ENCODE peak calls at places on chromosomes 3 and 15, in eight cellular contexts. One of them, this sample, is unnamed.

GRCh38 chr3:64956619-64957018 is 268.8 kb upstream of the ADAMTS9 start:
- DNase-seq in body of pancreas: no peak
- DNase-seq in tibial artery: no peak
- DNase-seq in thoracic aorta: no peak
- DNase-seq in aorta: no peak
- DNase-seq in psoas muscle: no peak
- DNase-seq in GM23338: no peak
- DNase-seq in heart left ventricle: no peak
- DNase-seq in this sample: no peak

GRCh38 chr3:38006031-38006430 is 15.4 kb downstream of the VILL start:
- DNase-seq in body of pancreas: no peak
- DNase-seq in GM23338: no peak
- DNase-seq in heart left ventricle: no peak
- DNase-seq in aorta: no peak
- DNase-seq in psoas muscle: no peak
- DNase-seq in tibial artery: no peak
- DNase-seq in thoracic aorta: no peak
- DNase-seq in this sample: no peak

GRCh38 chr3:101117981-101118380 is 124.8 kb upstream of the ABI3BP start:
- DNase-seq in GM23338: no peak
- DNase-seq in body of pancreas: no peak
- DNase-seq in aorta: no peak
- DNase-seq in thoracic aorta: no peak
- DNase-seq in tibial artery: no peak
- DNase-seq in psoas muscle: no peak
- DNase-seq in heart left ventricle: no peak
- DNase-seq in this sample: no peak

GRCh38 chr15:93424131-93424530 is 335.1 kb upstream of the RGMA start:
- DNase-seq in aorta: no peak
- DNase-seq in psoas muscle: no peak
- DNase-seq in tibial artery: no peak
- DNase-seq in heart left ventricle: no peak
- DNase-seq in GM23338: no peak
- DNase-seq in body of pancreas: no peak
- DNase-seq in thoracic aorta: no peak
- DNase-seq in this sample: no peak

GRCh38 chr3:46427929-46428833 is 21.1 kb downstream of the CCRL2 start:
- DNase-seq in thoracic aorta: no peak
- DNase-seq in GM23338: no peak
- DNase-seq in heart left ventricle: no peak
- DNase-seq in tibial artery: no peak
- DNase-seq in aorta: no peak
- DNase-seq in psoas muscle: no peak
- DNase-seq in body of pancreas: no peak
- DNase-seq in this sample: no peak

GRCh38 chr3:97957617-97958311 is 14.5 kb downstream of the RIOX2 start:
- DNase-seq in tibial artery: no peak
- DNase-seq in body of pancreas: no peak
- DNase-seq in GM23338: no peak
- DNase-seq in thoracic aorta: no peak
- DNase-seq in heart left ventricle: peak; percentile 14
- DNase-seq in aorta: no peak
- DNase-seq in psoas muscle: peak; percentile 21
- DNase-seq in this sample: no peak

GRCh38 chr3:78481050-78481449 is 1286.7 kb downstream of the ROBO1 start:
- DNase-seq in thoracic aorta: no peak
- DNase-seq in tibial artery: no peak
- DNase-seq in aorta: no peak
- DNase-seq in psoas muscle: no peak
- DNase-seq in body of pancreas: no peak
- DNase-seq in GM23338: no peak
- DNase-seq in heart left ventricle: no peak
- DNase-seq in this sample: no peak

GRCh38 chr3:49238274-49239127 is 38.5 kb downstream of the C3orf62 start:
- DNase-seq in heart left ventricle: peak; percentile 29
- DNase-seq in aorta: no peak
- DNase-seq in GM23338: no peak
- DNase-seq in tibial artery: peak; percentile 65
- DNase-seq in thoracic aorta: no peak
- DNase-seq in body of pancreas: peak; percentile 54
- DNase-seq in psoas muscle: no peak
- DNase-seq in this sample: no peak

GRCh38 chr3:37198996-37199395 is 24.6 kb upstream of the LRRFIP2 start:
- DNase-seq in tibial artery: no peak
- DNase-seq in thoracic aorta: no peak
- DNase-seq in body of pancreas: no peak
- DNase-seq in heart left ventricle: no peak
- DNase-seq in aorta: no peak
- DNase-seq in psoas muscle: no peak
- DNase-seq in GM23338: no peak
- DNase-seq in this sample: no peak

GRCh38 chr15:31236184-31237041 is 90.2 kb upstream of the KLF13 start:
- DNase-seq in aorta: peak; percentile 78
- DNase-seq in thoracic aorta: peak; percentile 74
- DNase-seq in tibial artery: peak; percentile 90
- DNase-seq in heart left ventricle: peak; percentile 89
- DNase-seq in psoas muscle: peak; percentile 53
- DNase-seq in GM23338: no peak
- DNase-seq in body of pancreas: peak; percentile 82
- DNase-seq in this sample: no peak

GRCh38 chr3:50648297-50648696 is 26.4 kb upstream of the DOCK3 start:
- DNase-seq in aorta: no peak
- DNase-seq in tibial artery: no peak
- DNase-seq in psoas muscle: no peak
- DNase-seq in thoracic aorta: no peak
- DNase-seq in heart left ventricle: no peak
- DNase-seq in body of pancreas: no peak
- DNase-seq in GM23338: peak; percentile 76
- DNase-seq in this sample: no peak

GRCh38 chr3:11717768-11718581 is 74.3 kb upstream of the VGLL4 start:
- DNase-seq in thoracic aorta: no peak
- DNase-seq in GM23338: no peak
- DNase-seq in aorta: no peak
- DNase-seq in body of pancreas: no peak
- DNase-seq in heart left ventricle: peak; percentile 54
- DNase-seq in psoas muscle: no peak
- DNase-seq in tibial artery: no peak
- DNase-seq in this sample: no peak

GRCh38 chr3:57043518-57043917 is 16.9 kb upstream of the SPATA12 start:
- DNase-seq in psoas muscle: no peak
- DNase-seq in body of pancreas: no peak
- DNase-seq in aorta: no peak
- DNase-seq in thoracic aorta: no peak
- DNase-seq in heart left ventricle: no peak
- DNase-seq in GM23338: no peak
- DNase-seq in tibial artery: no peak
- DNase-seq in this sample: no peak
- H3K4me1 ChIP-seq in psoas muscle: no peaks in the 10 kb centered on the region
- H3K4me1 ChIP-seq in body of pancreas: peaks cover 5% of the 10 kb centered on the region
- H3K4me1 ChIP-seq in aorta: no peaks in the 10 kb centered on the region
- H3K4me1 ChIP-seq in thoracic aorta: no peaks in the 10 kb centered on the region
- H3K4me1 ChIP-seq in heart left ventricle: peaks cover 9% of the 10 kb centered on the region
- H3K4me1 ChIP-seq in GM23338: no peaks in the 10 kb centered on the region
- H3K4me1 ChIP-seq in tibial artery: no peaks in the 10 kb centered on the region
- H3K4me1 ChIP-seq in this sample: no peaks in the 10 kb centered on the region

DNA sequence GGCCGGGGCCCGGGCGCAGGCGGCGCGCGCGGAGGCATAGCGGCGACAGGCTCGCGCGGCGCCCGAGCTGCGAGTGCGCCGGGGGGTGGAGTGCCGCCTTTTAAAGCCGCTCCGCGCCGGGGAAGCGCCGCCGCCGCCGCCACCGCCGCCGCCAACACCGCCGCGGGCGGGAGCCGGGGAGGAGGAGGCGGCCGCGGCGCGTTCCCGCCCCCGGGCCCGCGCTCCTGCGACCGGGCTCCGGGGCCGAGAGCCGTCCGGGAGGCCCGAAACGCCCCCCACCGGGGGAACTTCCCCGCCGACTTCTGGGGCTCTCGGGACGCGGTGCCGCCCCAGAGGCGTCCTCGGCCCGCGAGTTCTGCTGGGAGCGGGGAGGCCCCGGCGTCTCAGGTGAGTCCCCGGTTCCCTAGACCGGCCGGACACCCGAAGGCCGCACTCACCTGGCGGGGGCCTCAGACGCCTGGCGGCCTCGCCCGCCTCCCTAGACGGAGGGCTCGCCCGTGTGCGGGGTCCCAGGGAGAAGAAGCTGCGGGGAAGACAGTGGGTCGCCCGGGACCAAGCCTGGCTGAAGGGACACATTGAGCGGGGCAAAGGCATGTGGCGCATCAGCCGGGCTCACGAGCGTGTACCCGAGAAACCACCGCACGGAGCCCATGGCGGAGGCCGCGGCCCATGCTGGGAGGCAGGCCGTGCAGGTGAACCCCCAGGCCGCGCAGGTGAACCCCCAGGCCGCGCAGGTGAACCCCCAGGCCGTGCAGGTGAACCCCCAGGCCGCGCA is at the start of gene PCSK6:
- DNase-seq in tibial artery: no peak
- DNase-seq in heart left ventricle: no peak
- DNase-seq in body of pancreas: no peak
- DNase-seq in aorta: no peak
- DNase-seq in thoracic aorta: no peak
- DNase-seq in GM23338: peak; percentile 65
- DNase-seq in psoas muscle: peak; percentile 50
- DNase-seq in this sample: no peak
- H3K4me1 ChIP-seq in tibial artery: no peaks in the 10 kb centered on the region
- H3K4me1 ChIP-seq in heart left ventricle: no peaks in the 10 kb centered on the region
- H3K4me1 ChIP-seq in body of pancreas: peaks cover 10% of the 10 kb centered on the region
- H3K4me1 ChIP-seq in aorta: no peaks in the 10 kb centered on the region
- H3K4me1 ChIP-seq in thoracic aorta: no peaks in the 10 kb centered on the region
- H3K4me1 ChIP-seq in GM23338: peaks cover 9% of the 10 kb centered on the region
- H3K4me1 ChIP-seq in psoas muscle: peaks cover 9% of the 10 kb centered on the region
- H3K4me1 ChIP-seq in this sample: no peaks in the 10 kb centered on the region

DNA sequence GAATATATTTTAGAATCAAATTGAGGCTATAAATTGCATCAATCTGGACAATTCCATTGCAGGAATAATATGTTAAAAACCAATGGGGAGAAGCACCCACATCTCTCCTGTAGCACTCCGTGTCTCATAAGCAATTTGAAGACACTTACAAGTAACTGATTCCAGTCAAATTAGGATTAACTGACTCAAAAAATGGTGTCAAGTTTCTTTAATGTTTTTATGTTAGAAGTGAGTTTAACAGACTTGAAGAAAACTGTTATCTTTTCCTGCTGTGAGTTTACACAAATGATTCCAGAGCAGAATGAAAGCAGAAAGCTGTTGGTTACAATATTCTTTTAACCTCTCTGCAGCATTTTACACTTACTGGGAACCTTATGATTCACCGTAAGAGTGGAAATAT is 23.2 kb downstream of the RLBP1 start:
- DNase-seq in GM23338: no peak
- DNase-seq in heart left ventricle: no peak
- DNase-seq in tibial artery: no peak
- DNase-seq in body of pancreas: no peak
- DNase-seq in thoracic aorta: no peak
- DNase-seq in psoas muscle: no peak
- DNase-seq in aorta: no peak
- DNase-seq in this sample: no peak
- H3K4me1 ChIP-seq in GM23338: peaks cover 47% of the 10 kb centered on the region
- H3K4me1 ChIP-seq in heart left ventricle: peaks cover 15% of the 10 kb centered on the region
- H3K4me1 ChIP-seq in tibial artery: peaks cover 7% of the 10 kb centered on the region
- H3K4me1 ChIP-seq in body of pancreas: peaks cover 49% of the 10 kb centered on the region
- H3K4me1 ChIP-seq in thoracic aorta: peaks cover 4% of the 10 kb centered on the region
- H3K4me1 ChIP-seq in psoas muscle: no peaks in the 10 kb centered on the region
- H3K4me1 ChIP-seq in aorta: no peaks in the 10 kb centered on the region
- H3K4me1 ChIP-seq in this sample: no peaks in the 10 kb centered on the region

DNA sequence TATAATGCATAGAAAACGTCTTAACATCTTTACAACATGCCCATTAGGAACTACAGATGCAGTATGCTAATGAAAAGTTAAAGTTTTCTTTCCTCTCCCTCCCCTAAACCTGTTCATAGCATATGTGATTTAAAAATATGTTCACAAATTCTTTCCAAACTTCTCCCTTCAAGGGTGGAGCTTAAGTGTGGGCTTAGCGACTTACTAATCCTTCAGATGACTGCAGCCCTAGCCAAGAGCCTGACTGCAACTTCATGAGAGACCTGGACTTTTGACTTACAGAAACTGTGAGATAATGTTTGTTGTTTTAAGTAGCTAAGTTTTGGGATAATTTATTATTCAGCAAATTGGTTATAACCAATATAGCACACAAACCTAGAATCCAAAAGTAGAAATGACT is 22.0 kb upstream of the ANXA2 start:
- DNase-seq in tibial artery: no peak
- DNase-seq in aorta: no peak
- DNase-seq in thoracic aorta: no peak
- DNase-seq in heart left ventricle: no peak
- DNase-seq in psoas muscle: no peak
- DNase-seq in body of pancreas: no peak
- DNase-seq in GM23338: no peak
- DNase-seq in this sample: no peak
- H3K4me1 ChIP-seq in tibial artery: peaks cover 17% of the 10 kb centered on the region
- H3K4me1 ChIP-seq in aorta: peaks cover 1% of the 10 kb centered on the region
- H3K4me1 ChIP-seq in thoracic aorta: peaks cover 16% of the 10 kb centered on the region
- H3K4me1 ChIP-seq in heart left ventricle: no peaks in the 10 kb centered on the region
- H3K4me1 ChIP-seq in psoas muscle: no peaks in the 10 kb centered on the region
- H3K4me1 ChIP-seq in body of pancreas: peaks cover 4% of the 10 kb centered on the region
- H3K4me1 ChIP-seq in GM23338: no peaks in the 10 kb centered on the region
- H3K4me1 ChIP-seq in this sample: no peaks in the 10 kb centered on the region

DNA sequence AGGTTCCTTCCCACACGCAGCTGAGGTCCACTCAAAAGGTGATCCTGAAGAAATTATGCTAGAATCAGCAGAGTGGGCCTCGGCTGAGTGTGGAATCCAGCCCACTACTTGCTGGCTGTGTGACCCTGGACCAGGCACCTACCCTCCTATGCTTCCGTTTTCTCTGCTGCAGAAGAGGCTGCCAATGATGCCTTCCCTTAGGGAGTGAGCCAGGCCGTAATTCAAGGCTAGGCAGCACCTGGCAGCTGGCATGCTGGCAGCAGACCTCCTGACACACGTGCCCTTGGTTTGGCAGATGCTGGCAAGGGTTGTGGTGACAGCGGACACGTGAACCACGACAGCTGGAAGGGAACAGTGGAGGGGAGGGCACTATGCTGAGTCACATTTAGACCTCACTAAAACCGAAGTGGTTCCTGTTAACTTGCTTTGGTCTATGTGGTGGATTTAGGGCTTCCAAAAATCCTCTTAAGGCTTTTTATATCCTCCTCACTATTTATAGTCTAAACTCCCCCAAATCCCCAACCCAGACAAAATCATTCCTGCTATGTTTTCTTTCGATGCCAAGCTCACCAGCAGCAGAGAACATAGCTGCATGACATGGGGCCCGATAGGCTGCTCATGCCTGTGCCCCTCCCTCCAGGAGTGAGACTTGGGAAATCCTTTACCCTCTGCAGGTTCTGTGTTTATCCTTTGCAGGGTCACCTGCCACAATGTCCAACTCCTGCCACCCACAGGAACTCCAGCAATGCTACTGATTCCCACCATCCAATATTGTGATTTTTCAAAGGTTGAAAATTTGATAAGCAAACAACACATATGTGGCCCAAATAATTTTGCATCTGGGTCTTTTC is 10.6 kb upstream of the PCSK6 start:
- DNase-seq in tibial artery: no peak
- DNase-seq in aorta: no peak
- DNase-seq in heart left ventricle: peak; percentile 71
- DNase-seq in GM23338: no peak
- DNase-seq in psoas muscle: peak; percentile 86
- DNase-seq in body of pancreas: peak; percentile 97
- DNase-seq in thoracic aorta: no peak
- DNase-seq in this sample: no peak
- H3K4me1 ChIP-seq in tibial artery: no peaks in the 10 kb centered on the region
- H3K4me1 ChIP-seq in aorta: no peaks in the 10 kb centered on the region
- H3K4me1 ChIP-seq in heart left ventricle: peaks cover 15% of the 10 kb centered on the region
- H3K4me1 ChIP-seq in GM23338: peaks cover 7% of the 10 kb centered on the region
- H3K4me1 ChIP-seq in psoas muscle: peaks cover 35% of the 10 kb centered on the region
- H3K4me1 ChIP-seq in body of pancreas: peaks cover 28% of the 10 kb centered on the region
- H3K4me1 ChIP-seq in thoracic aorta: peaks cover 8% of the 10 kb centered on the region
- H3K4me1 ChIP-seq in this sample: no peaks in the 10 kb centered on the region

GRCh38 chr3:15342945-15343344 is 10.6 kb upstream of the SH3BP5 start:
- DNase-seq in heart left ventricle: no peak
- DNase-seq in tibial artery: no peak
- DNase-seq in thoracic aorta: no peak
- DNase-seq in body of pancreas: no peak
- DNase-seq in GM23338: no peak
- DNase-seq in psoas muscle: no peak
- DNase-seq in aorta: no peak
- DNase-seq in this sample: no peak
- H3K4me1 ChIP-seq in heart left ventricle: no peaks in the 10 kb centered on the region
- H3K4me1 ChIP-seq in tibial artery: no peaks in the 10 kb centered on the region
- H3K4me1 ChIP-seq in thoracic aorta: no peaks in the 10 kb centered on the region
- H3K4me1 ChIP-seq in body of pancreas: no peaks in the 10 kb centered on the region
- H3K4me1 ChIP-seq in GM23338: no peaks in the 10 kb centered on the region
- H3K4me1 ChIP-seq in psoas muscle: peaks cover 5% of the 10 kb centered on the region
- H3K4me1 ChIP-seq in aorta: no peaks in the 10 kb centered on the region
- H3K4me1 ChIP-seq in this sample: peaks cover 31% of the 10 kb centered on the region

This sample was measured in CD8-positive, alpha-beta memory T cell.